ENCODE peak calls at places on chromosomes 1 and 21, in nine cellular contexts. O is thyroid gland, D is brain microvascular endothelial cell, X is uterus, G is body of pancreas, W is mammary epithelial cell, A is RWPE2, H is gastrocnemius medialis, Q is right lobe of liver. L is an unnamed sample. For H3K36me3, the result is how much of the 10 kb centered on the place peaks cover.

GRCh38 chr1:63523738-63524137 is 413 bp downstream of the EFCAB7 start:
- DNase-seq in O (no peak), D (no peak), X (no peak), G (no peak), W (no peak), A (no peak), H (no peak), Q (no peak), L (no peak)

GRCh38 chr1:2465371-2466269 is 10.5 kb upstream of the PLCH2 start:
- DNase-seq in O (no peak), D (no peak), X (no peak), G (no peak), W (no peak), A (no peak), H (no peak), Q (no peak), L (no peak)

GRCh38 chr1:246591047-246591446 is 24.8 kb downstream of the CNST start:
- DNase-seq in O (no peak), D (no peak), X (no peak), G (no peak), W (no peak), A (no peak), H (no peak), Q (no peak), L (no peak)

GRCh38 chr1:24393892-24394291 is 19.7 kb downstream of the STPG1 start:
- DNase-seq in O (no peak), D (no peak), X (no peak), G (no peak), W (peak), A (no peak), H (no peak), Q (no peak), L (no peak)

GRCh38 chr1:201582977-201583376 is 44.0 kb downstream of the NAV1 start:
- DNase-seq in O (no peak), D (no peak), X (no peak), G (no peak), W (no peak), A (no peak), H (no peak), Q (no peak), L (no peak)

GRCh38 chr1:19640363-19641316 is 3.5 kb upstream of the NBL1 start:
- DNase-seq in O (peak), D (peak), X (no peak), G (no peak), W (peak), A (no peak), H (no peak), Q (no peak), L (no peak)

GRCh38 chr1:41434306-41434705 is 50.2 kb downstream of the EDN2 start:
- DNase-seq in O (no peak), D (no peak), X (no peak), G (no peak), W (no peak), A (no peak), H (no peak), Q (no peak), L (no peak)

GRCh38 chr21:33185852-33186251 is 43.9 kb upstream of the IFNAR2 start:
- DNase-seq in O (no peak), D (no peak), X (no peak), G (no peak), W (no peak), A (no peak), H (no peak), Q (no peak), L (no peak)

GRCh38 chr1:114108741-114109255 is 44.9 kb downstream of the SYT6 start:
- DNase-seq in O (no peak), D (peak), X (no peak), G (no peak), W (no peak), A (no peak), H (no peak), Q (no peak), L (no peak)

GRCh38 chr1:121517586-121518230 is 332.9 kb downstream of the SRGAP2C start:
- DNase-seq in O (no peak), D (no peak), X (no peak), G (no peak), W (no peak), A (no peak), H (no peak), Q (no peak), L (no peak)

GRCh38 chr1:192797845-192798244 is 11.0 kb upstream of the RGS2 start:
- DNase-seq in O (no peak), D (no peak), X (no peak), G (no peak), W (no peak), A (no peak), H (no peak), Q (no peak), L (no peak)

GRCh38 chr1:77275194-77275593 is 6.6 kb upstream of the AK5 start:
- DNase-seq in O (no peak), D (no peak), X (no peak), G (no peak), W (no peak), A (no peak), H (no peak), Q (no peak), L (no peak)

GRCh38 chr1:85584264-85584781 is 3.8 kb downstream of the CCN1 start:
- DNase-seq in O (no peak), D (peak), X (no peak), G (no peak), W (peak), A (no peak), H (no peak), Q (no peak), L (no peak)

GRCh38 chr1:228459091-228459993 is 27.8 kb upstream of the RNF187 start:
- DNase-seq in O (no peak), D (peak), X (peak), G (peak), W (peak), A (no peak), H (no peak), Q (no peak), L (peak)

GRCh38 chr21:44979687-44980561 is 40.1 kb downstream of the SLX9 start:
- DNase-seq in O (no peak), D (no peak), X (no peak), G (no peak), W (no peak), A (no peak), H (no peak), Q (no peak), L (no peak)

GRCh38 chr1:76351655-76352054 is 277.1 kb downstream of the ST6GALNAC3 start:
- DNase-seq in O (no peak), D (no peak), X (no peak), G (no peak), W (no peak), A (no peak), H (no peak), Q (no peak), L (no peak)

GRCh38 chr1:71093938-71094337 is 13.1 kb upstream of the ZRANB2 start:
- DNase-seq in O (no peak), D (no peak), X (no peak), G (no peak), W (no peak), A (no peak), H (no peak), Q (no peak), L (no peak)

GRCh38 chr1:62951441-62951840 is 167.5 kb downstream of the ATG4C start:
- DNase-seq in O (no peak), D (no peak), X (no peak), G (no peak), W (no peak), A (no peak), H (no peak), Q (no peak), L (no peak)

GRCh38 chr1:53592521-53592982 is 133.4 kb downstream of the DMRTB1 start:
- DNase-seq in O (peak), D (peak), X (peak), G (no peak), W (peak), A (no peak), H (no peak), Q (no peak), L (no peak)

GRCh38 chr1:50873458-50874187 is 86.4 kb downstream of the FAF1 start:
- DNase-seq in O (peak), D (peak), X (peak), G (peak), W (peak), A (no peak), H (peak), Q (no peak), L (peak)

GRCh38 chr1:174676856-174677255 is 229.1 kb downstream of the GPR52 start:
- DNase-seq in O (no peak), D (no peak), X (no peak), G (no peak), W (no peak), A (no peak), H (no peak), Q (no peak), L (no peak)

GRCh38 chr1:234519506-234519905 is 40.5 kb upstream of the TARBP1 start:
- DNase-seq in O (peak), D (no peak), X (no peak), G (no peak), W (no peak), A (no peak), H (no peak), Q (no peak), L (no peak)

GRCh38 chr21:44370027-44370735 is 16.8 kb downstream of the TRPM2 start:
- DNase-seq in O (peak), D (peak), X (peak), G (peak), W (peak), A (peak), H (no peak), Q (no peak), L (no peak)

GRCh38 chr21:17391811-17392340 is 121.0 kb upstream of the CXADR start:
- DNase-seq in O (no peak), D (no peak), X (no peak), G (no peak), W (no peak), A (no peak), H (no peak), Q (no peak), L (no peak)

GRCh38 chr1:62037274-62037673 is 157.4 kb upstream of the L1TD1 start:
- DNase-seq in O (no peak), D (no peak), X (no peak), G (no peak), W (no peak), A (no peak), H (no peak), Q (no peak), L (no peak)

GRCh38 chr1:204426035-204426436 is 14.4 kb upstream of the PPP1R15B start:
- DNase-seq in O (no peak), D (peak), X (peak), G (no peak), W (peak), A (no peak), H (no peak), Q (no peak), L (no peak)

GRCh38 chr1:19969898-19970660 is 9.3 kb downstream of the PLA2G2A start:
- DNase-seq in O (no peak), D (no peak), X (no peak), G (no peak), W (no peak), A (no peak), H (no peak), Q (no peak), L (no peak)

GRCh38 chr1:5819391-5820025 is 172.7 kb downstream of the NPHP4 start:
- DNase-seq in O (no peak), D (no peak), X (no peak), G (no peak), W (no peak), A (no peak), H (no peak), Q (no peak), L (no peak)

GRCh38 chr1:174204697-174205308 is 45.5 kb downstream of the RABGAP1L start:
- DNase-seq in O (no peak), D (no peak), X (no peak), G (no peak), W (no peak), A (no peak), H (no peak), Q (no peak), L (no peak)

GRCh38 chr1:192967901-192968300 is 91.3 kb downstream of the UCHL5 start:
- DNase-seq in O (no peak), D (no peak), X (no peak), G (no peak), W (no peak), A (no peak), H (no peak), Q (no peak), L (no peak)

GRCh38 chr1:5716126-5716525 is 276.1 kb downstream of the NPHP4 start:
- DNase-seq in O (no peak), D (no peak), X (no peak), G (no peak), W (no peak), A (no peak), H (no peak), Q (no peak), L (no peak)

GRCh38 chr1:22044690-22045420 is 7.7 kb upstream of the CDC42 start:
- DNase-seq in O (no peak), D (peak), X (no peak), G (no peak), W (peak), A (no peak), H (no peak), Q (no peak), L (no peak)

GRCh38 chr1:116515702-116516101 is 55.1 kb downstream of the CD58 start:
- DNase-seq in O (no peak), D (no peak), X (no peak), G (no peak), W (no peak), A (no peak), H (no peak), Q (no peak), L (no peak)

GRCh38 chr1:2541619-2542246 is 11.7 kb upstream of the HES5 start:
- DNase-seq in O (peak), D (no peak), X (no peak), G (peak), W (no peak), A (no peak), H (no peak), Q (no peak), L (no peak)

GRCh38 chr21:17279663-17280062 is 233.2 kb upstream of the CXADR start:
- DNase-seq in O (no peak), D (no peak), X (no peak), G (no peak), W (no peak), A (no peak), H (no peak), Q (no peak), L (no peak)

DNA sequence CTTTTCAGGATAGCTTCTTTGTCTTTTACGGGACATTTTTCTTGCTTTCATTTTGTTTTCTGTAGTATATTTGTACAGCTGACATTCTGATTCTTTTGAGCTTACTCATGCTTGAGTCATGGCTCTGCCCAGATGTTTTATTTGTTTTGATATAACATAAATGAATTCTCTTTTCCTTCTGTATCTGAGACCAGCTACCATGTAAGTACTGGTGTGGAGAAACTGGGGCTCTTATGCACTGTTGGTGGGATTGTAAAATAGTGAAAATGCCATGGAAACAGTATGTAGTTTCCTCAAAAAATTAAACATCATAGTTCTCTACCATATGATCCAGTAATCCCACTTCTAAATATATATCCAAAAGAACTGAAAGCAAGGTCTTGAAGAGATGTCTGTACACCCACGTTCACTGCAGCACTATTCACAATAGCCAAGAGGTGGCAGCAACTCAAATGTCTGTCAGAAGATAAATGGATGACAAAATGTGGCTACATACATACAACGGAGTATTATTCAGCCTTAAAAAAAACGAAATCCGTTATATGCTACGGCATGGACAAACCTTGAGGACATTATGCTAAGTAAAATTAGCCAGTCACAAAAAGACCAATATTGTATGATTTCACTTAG is 61.4 kb downstream of the EIF2B3 start:
- DNase-seq in O (no peak), D (peak), X (no peak), G (no peak), W (peak), A (no peak), H (no peak), Q (no peak), L (no peak)
- TF ChIP-seq CTCF in O (peak), D (peak), X (no peak), G (no peak), W (peak), A (peak), H (no peak), Q (peak), L (peak)

GRCh38 chr1:200028586-200029034 is 1.1 kb downstream of the NR5A2 start:
- DNase-seq in O (no peak), D (no peak), X (no peak), G (no peak), W (no peak), A (no peak), H (no peak), Q (no peak), L (no peak)
- H3K4me3 ChIP-seq in O (no peak), D (peak), X (peak), G (peak), W (peak), A (peak), H (peak), Q (peak), L (peak)

GRCh38 chr1:168279253-168279652 is 1.4 kb upstream of the TBX19 start:
- DNase-seq in O (no peak), D (no peak), X (peak), G (no peak), W (no peak), A (no peak), H (no peak), Q (no peak), L (no peak)
- H3K36me3 ChIP-seq in O (under half), D (under half), X (under half), G (under half), W (under half), A (under half), H (under half), Q (under half), L (under half)

DNA sequence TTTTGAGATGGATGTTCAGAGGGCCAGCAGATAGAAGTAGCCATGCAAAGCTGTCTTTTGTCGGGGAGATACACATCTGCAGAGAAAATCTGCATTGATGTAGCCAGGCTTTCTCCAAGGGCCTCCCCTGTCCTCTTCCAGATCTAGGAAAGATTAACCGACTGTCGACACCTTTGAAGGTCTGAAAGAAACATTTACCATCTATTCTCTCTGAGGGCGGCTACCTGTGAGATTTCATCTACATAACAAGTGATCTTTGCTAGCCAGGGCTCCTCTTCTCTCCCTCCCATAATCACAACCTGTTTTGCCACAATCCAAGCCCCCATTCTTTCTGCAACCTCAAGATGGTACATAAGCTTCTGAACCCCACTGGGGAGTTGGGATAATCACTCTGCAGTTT is 193.6 kb downstream of the RGS7 start:
- DNase-seq in O (no peak), D (no peak), X (no peak), G (no peak), W (no peak), A (no peak), H (no peak), Q (no peak), L (no peak)
- TF ChIP-seq CTCF in O (no peak), D (no peak), X (no peak), G (no peak), W (no peak), A (no peak), H (no peak), Q (no peak), L (no peak)

GRCh38 chr1:52531473-52531872 is 21.4 kb downstream of the TUT4 start:
- DNase-seq in O (no peak), D (no peak), X (no peak), G (no peak), W (no peak), A (no peak), H (no peak), Q (no peak), L (no peak)
- H3K4me3 ChIP-seq in O (no peak), D (no peak), X (no peak), G (no peak), W (no peak), A (no peak), H (no peak), Q (no peak), L (no peak)

DNA sequence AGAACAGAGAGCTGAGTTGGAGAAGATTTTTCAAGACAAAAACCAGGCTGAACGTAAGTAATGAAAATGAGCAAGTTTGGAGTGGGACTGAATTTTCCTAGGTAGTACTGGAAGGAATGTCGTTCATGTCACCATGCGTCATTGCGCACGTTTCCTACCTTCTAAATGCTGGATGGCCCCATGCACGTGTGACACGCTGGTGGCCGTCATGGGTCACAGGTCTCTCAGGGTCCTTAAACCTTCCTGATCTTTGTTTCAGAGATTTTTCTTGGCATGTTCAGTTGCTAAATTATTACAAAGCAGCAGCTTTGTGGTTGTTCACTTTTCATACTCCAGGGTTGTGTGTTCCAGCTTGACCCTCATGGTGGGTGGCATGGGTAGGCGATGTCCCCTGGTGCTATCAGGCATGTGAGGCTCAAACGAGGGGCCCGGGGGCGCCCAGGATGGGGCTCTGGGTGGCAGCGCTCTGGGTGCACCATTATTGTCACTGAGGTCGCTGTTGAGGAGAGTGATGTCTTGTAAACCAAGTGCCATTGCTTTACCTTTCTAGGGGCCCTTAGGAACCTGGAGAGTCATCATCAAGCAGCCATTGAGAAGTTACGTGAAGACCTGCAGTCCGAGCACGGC is 25.3 kb downstream of the PCNT start:
- DNase-seq in O (no peak), D (no peak), X (no peak), G (no peak), W (no peak), A (no peak), H (no peak), Q (no peak), L (no peak)
- H3K36me3 ChIP-seq in O (half or more), D (half or more), X (under half), G (under half), W (under half), A (half or more), H (under half), Q (half or more), L (under half)

DNA sequence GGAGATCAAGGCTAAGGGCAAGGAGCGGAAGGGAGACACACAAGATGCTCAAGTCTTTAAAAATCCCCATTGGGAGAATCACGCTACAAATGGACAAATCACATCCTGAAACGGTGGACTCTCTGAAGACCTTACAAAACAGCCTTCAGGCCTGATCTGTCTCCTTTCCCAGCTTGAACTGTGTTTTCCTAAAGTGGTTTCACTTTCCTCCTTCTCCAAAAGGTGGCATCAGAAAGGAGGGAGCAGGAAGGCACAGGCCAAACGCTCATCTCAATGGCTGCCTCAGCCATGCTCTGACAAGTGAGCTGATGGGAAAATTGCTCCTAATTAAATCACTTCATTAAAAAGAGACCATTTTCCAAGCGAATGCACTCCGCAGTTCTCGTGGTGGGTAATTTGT is 47.7 kb downstream of the UTP25 start:
- DNase-seq in O (peak), D (peak), X (no peak), G (no peak), W (peak), A (no peak), H (no peak), Q (no peak), L (no peak)
- TF ChIP-seq CTCF in O (peak), D (peak), X (no peak), G (peak), W (peak), A (peak), H (no peak), Q (peak), L (peak)

L was measured in heart right ventricle.